ENCODE peak calls at places on chromosomes 3 and 15, in ten cellular contexts. One of them, this sample, is unnamed.

GRCh38 chr3:135558906-135559305 is 406.6 kb upstream of the PPP2R3A start:
- DNase-seq in NCI-H1930: no peak
- DNase-seq in A549: no peak
- DNase-seq in amniotic stem cell: no peak
- DNase-seq in activated naive CD4-positive, alpha-beta T cell: no peak
- DNase-seq in MG63: no peak
- DNase-seq in amygdala: no peak
- DNase-seq in stimulated activated CD8-positive, alpha-beta memory T cell treated with anti-CD3 and anti-CD28 coated beads, Interleukin-15, amount 100 ng/mL, for 4 hours: no peak
- DNase-seq in NCI-H1092 treated with DMSO at 0.1 percent for 48 hours: no peak
- DNase-seq in ovary: no peak
- DNase-seq in this sample: no peak

GRCh38 chr3:123448503-123449091 is at the start of gene ADCY5:
- DNase-seq in A549: peak
- DNase-seq in amniotic stem cell: no peak
- DNase-seq in MG63: peak
- DNase-seq in stimulated activated CD8-positive, alpha-beta memory T cell treated with anti-CD3 and anti-CD28 coated beads, Interleukin-15, amount 100 ng/mL, for 4 hours: no peak
- DNase-seq in NCI-H1092 treated with DMSO at 0.1 percent for 48 hours: no peak
- DNase-seq in NCI-H1930: peak
- DNase-seq in ovary: peak
- DNase-seq in amygdala: no peak
- DNase-seq in activated naive CD4-positive, alpha-beta T cell: no peak
- DNase-seq in this sample: no peak

GRCh38 chr3:8532251-8532831 is 30.7 kb downstream of the LMCD1 start:
- DNase-seq in A549: peak
- DNase-seq in activated naive CD4-positive, alpha-beta T cell: no peak
- DNase-seq in amygdala: no peak
- DNase-seq in MG63: peak
- DNase-seq in NCI-H1092 treated with DMSO at 0.1 percent for 48 hours: no peak
- DNase-seq in NCI-H1930: no peak
- DNase-seq in stimulated activated CD8-positive, alpha-beta memory T cell treated with anti-CD3 and anti-CD28 coated beads, Interleukin-15, amount 100 ng/mL, for 4 hours: no peak
- DNase-seq in amniotic stem cell: no peak
- DNase-seq in ovary: no peak
- DNase-seq in this sample: no peak

GRCh38 chr15:68230157-68231100 is 901 bp upstream of the CLN6 start:
- DNase-seq in amniotic stem cell: no peak
- DNase-seq in stimulated activated CD8-positive, alpha-beta memory T cell treated with anti-CD3 and anti-CD28 coated beads, Interleukin-15, amount 100 ng/mL, for 4 hours: no peak
- DNase-seq in MG63: no peak
- DNase-seq in activated naive CD4-positive, alpha-beta T cell: no peak
- DNase-seq in ovary: no peak
- DNase-seq in NCI-H1092 treated with DMSO at 0.1 percent for 48 hours: peak
- DNase-seq in NCI-H1930: no peak
- DNase-seq in amygdala: no peak
- DNase-seq in A549: no peak
- DNase-seq in this sample: no peak

GRCh38 chr15:34065261-34065660 is 26.3 kb upstream of the AVEN start:
- DNase-seq in NCI-H1930: no peak
- DNase-seq in A549: no peak
- DNase-seq in amniotic stem cell: no peak
- DNase-seq in activated naive CD4-positive, alpha-beta T cell: no peak
- DNase-seq in amygdala: no peak
- DNase-seq in stimulated activated CD8-positive, alpha-beta memory T cell treated with anti-CD3 and anti-CD28 coated beads, Interleukin-15, amount 100 ng/mL, for 4 hours: no peak
- DNase-seq in MG63: no peak
- DNase-seq in ovary: no peak
- DNase-seq in NCI-H1092 treated with DMSO at 0.1 percent for 48 hours: no peak
- DNase-seq in this sample: no peak

GRCh38 chr3:59185586-59186381 is 136.0 kb upstream of the CFAP20DC start:
- DNase-seq in NCI-H1092 treated with DMSO at 0.1 percent for 48 hours: no peak
- DNase-seq in NCI-H1930: no peak
- DNase-seq in activated naive CD4-positive, alpha-beta T cell: no peak
- DNase-seq in stimulated activated CD8-positive, alpha-beta memory T cell treated with anti-CD3 and anti-CD28 coated beads, Interleukin-15, amount 100 ng/mL, for 4 hours: no peak
- DNase-seq in MG63: no peak
- DNase-seq in A549: no peak
- DNase-seq in amniotic stem cell: no peak
- DNase-seq in ovary: no peak
- DNase-seq in amygdala: no peak
- DNase-seq in this sample: no peak

GRCh38 chr3:32323605-32324004 is 68.0 kb upstream of the CMTM7 start:
- DNase-seq in NCI-H1930: no peak
- DNase-seq in MG63: no peak
- DNase-seq in NCI-H1092 treated with DMSO at 0.1 percent for 48 hours: no peak
- DNase-seq in ovary: no peak
- DNase-seq in amniotic stem cell: no peak
- DNase-seq in amygdala: no peak
- DNase-seq in A549: no peak
- DNase-seq in activated naive CD4-positive, alpha-beta T cell: no peak
- DNase-seq in stimulated activated CD8-positive, alpha-beta memory T cell treated with anti-CD3 and anti-CD28 coated beads, Interleukin-15, amount 100 ng/mL, for 4 hours: no peak
- DNase-seq in this sample: no peak

GRCh38 chr15:92365816-92366215 is 27.9 kb upstream of the ST8SIA2 start:
- DNase-seq in NCI-H1092 treated with DMSO at 0.1 percent for 48 hours: no peak
- DNase-seq in ovary: no peak
- DNase-seq in NCI-H1930: no peak
- DNase-seq in stimulated activated CD8-positive, alpha-beta memory T cell treated with anti-CD3 and anti-CD28 coated beads, Interleukin-15, amount 100 ng/mL, for 4 hours: no peak
- DNase-seq in activated naive CD4-positive, alpha-beta T cell: no peak
- DNase-seq in amniotic stem cell: no peak
- DNase-seq in amygdala: no peak
- DNase-seq in MG63: peak
- DNase-seq in A549: no peak
- DNase-seq in this sample: no peak

GRCh38 chr3:73175698-73176097 is 114.2 kb downstream of the EBLN2 start:
- DNase-seq in activated naive CD4-positive, alpha-beta T cell: no peak
- DNase-seq in NCI-H1092 treated with DMSO at 0.1 percent for 48 hours: no peak
- DNase-seq in stimulated activated CD8-positive, alpha-beta memory T cell treated with anti-CD3 and anti-CD28 coated beads, Interleukin-15, amount 100 ng/mL, for 4 hours: no peak
- DNase-seq in amniotic stem cell: no peak
- DNase-seq in NCI-H1930: no peak
- DNase-seq in ovary: no peak
- DNase-seq in amygdala: no peak
- DNase-seq in A549: no peak
- DNase-seq in MG63: no peak
- DNase-seq in this sample: no peak

GRCh38 chr3:31092748-31093607 is 198.5 kb upstream of the GADL1 start:
- DNase-seq in activated naive CD4-positive, alpha-beta T cell: no peak
- DNase-seq in amygdala: no peak
- DNase-seq in NCI-H1930: no peak
- DNase-seq in MG63: no peak
- DNase-seq in stimulated activated CD8-positive, alpha-beta memory T cell treated with anti-CD3 and anti-CD28 coated beads, Interleukin-15, amount 100 ng/mL, for 4 hours: no peak
- DNase-seq in amniotic stem cell: no peak
- DNase-seq in ovary: no peak
- DNase-seq in NCI-H1092 treated with DMSO at 0.1 percent for 48 hours: no peak
- DNase-seq in A549: no peak
- DNase-seq in this sample: no peak

GRCh38 chr15:38562278-38562677 is 2.3 kb downstream of the RASGRP1 start:
- DNase-seq in ovary: no peak
- DNase-seq in amygdala: no peak
- DNase-seq in A549: no peak
- DNase-seq in MG63: no peak
- DNase-seq in NCI-H1930: no peak
- DNase-seq in NCI-H1092 treated with DMSO at 0.1 percent for 48 hours: no peak
- DNase-seq in activated naive CD4-positive, alpha-beta T cell: no peak
- DNase-seq in amniotic stem cell: no peak
- DNase-seq in stimulated activated CD8-positive, alpha-beta memory T cell treated with anti-CD3 and anti-CD28 coated beads, Interleukin-15, amount 100 ng/mL, for 4 hours: no peak
- DNase-seq in this sample: no peak

GRCh38 chr15:34055868-34056595 is 17.0 kb upstream of the AVEN start:
- DNase-seq in activated naive CD4-positive, alpha-beta T cell: no peak
- DNase-seq in amygdala: no peak
- DNase-seq in amniotic stem cell: no peak
- DNase-seq in NCI-H1092 treated with DMSO at 0.1 percent for 48 hours: no peak
- DNase-seq in A549: no peak
- DNase-seq in MG63: no peak
- DNase-seq in stimulated activated CD8-positive, alpha-beta memory T cell treated with anti-CD3 and anti-CD28 coated beads, Interleukin-15, amount 100 ng/mL, for 4 hours: no peak
- DNase-seq in ovary: no peak
- DNase-seq in NCI-H1930: no peak
- DNase-seq in this sample: no peak

GRCh38 chr15:57861039-57861638 is 154.6 kb downstream of the POLR2M start:
- DNase-seq in NCI-H1930: no peak
- DNase-seq in activated naive CD4-positive, alpha-beta T cell: no peak
- DNase-seq in A549: peak
- DNase-seq in stimulated activated CD8-positive, alpha-beta memory T cell treated with anti-CD3 and anti-CD28 coated beads, Interleukin-15, amount 100 ng/mL, for 4 hours: no peak
- DNase-seq in MG63: no peak
- DNase-seq in amniotic stem cell: peak
- DNase-seq in amygdala: no peak
- DNase-seq in ovary: no peak
- DNase-seq in NCI-H1092 treated with DMSO at 0.1 percent for 48 hours: peak
- DNase-seq in this sample: no peak

GRCh38 chr3:190092250-190092649 is 28.4 kb downstream of the P3H2 start:
- DNase-seq in stimulated activated CD8-positive, alpha-beta memory T cell treated with anti-CD3 and anti-CD28 coated beads, Interleukin-15, amount 100 ng/mL, for 4 hours: no peak
- DNase-seq in NCI-H1092 treated with DMSO at 0.1 percent for 48 hours: no peak
- DNase-seq in A549: no peak
- DNase-seq in activated naive CD4-positive, alpha-beta T cell: no peak
- DNase-seq in NCI-H1930: no peak
- DNase-seq in MG63: no peak
- DNase-seq in amygdala: no peak
- DNase-seq in ovary: no peak
- DNase-seq in amniotic stem cell: peak
- DNase-seq in this sample: no peak

GRCh38 chr15:90839187-90840071 is 29.0 kb upstream of the FURIN start:
- DNase-seq in A549: no peak
- DNase-seq in amniotic stem cell: no peak
- DNase-seq in stimulated activated CD8-positive, alpha-beta memory T cell treated with anti-CD3 and anti-CD28 coated beads, Interleukin-15, amount 100 ng/mL, for 4 hours: no peak
- DNase-seq in NCI-H1092 treated with DMSO at 0.1 percent for 48 hours: peak
- DNase-seq in NCI-H1930: no peak
- DNase-seq in amygdala: no peak
- DNase-seq in activated naive CD4-positive, alpha-beta T cell: no peak
- DNase-seq in ovary: no peak
- DNase-seq in MG63: peak
- DNase-seq in this sample: peak

GRCh38 chr3:48215466-48215865 is 7.8 kb upstream of the CAMP start:
- DNase-seq in MG63: no peak
- DNase-seq in A549: no peak
- DNase-seq in activated naive CD4-positive, alpha-beta T cell: no peak
- DNase-seq in amniotic stem cell: no peak
- DNase-seq in amygdala: peak
- DNase-seq in NCI-H1930: no peak
- DNase-seq in NCI-H1092 treated with DMSO at 0.1 percent for 48 hours: no peak
- DNase-seq in stimulated activated CD8-positive, alpha-beta memory T cell treated with anti-CD3 and anti-CD28 coated beads, Interleukin-15, amount 100 ng/mL, for 4 hours: no peak
- DNase-seq in ovary: no peak
- DNase-seq in this sample: no peak

GRCh38 chr3:155667988-155668387 is 76.9 kb downstream of the PLCH1 start:
- DNase-seq in NCI-H1930: no peak
- DNase-seq in amniotic stem cell: no peak
- DNase-seq in amygdala: no peak
- DNase-seq in ovary: no peak
- DNase-seq in MG63: no peak
- DNase-seq in stimulated activated CD8-positive, alpha-beta memory T cell treated with anti-CD3 and anti-CD28 coated beads, Interleukin-15, amount 100 ng/mL, for 4 hours: no peak
- DNase-seq in A549: no peak
- DNase-seq in activated naive CD4-positive, alpha-beta T cell: no peak
- DNase-seq in NCI-H1092 treated with DMSO at 0.1 percent for 48 hours: no peak
- DNase-seq in this sample: no peak

GRCh38 chr3:131973731-131974130 is 61.1 kb downstream of the CPNE4 start:
- DNase-seq in ovary: no peak
- DNase-seq in stimulated activated CD8-positive, alpha-beta memory T cell treated with anti-CD3 and anti-CD28 coated beads, Interleukin-15, amount 100 ng/mL, for 4 hours: no peak
- DNase-seq in activated naive CD4-positive, alpha-beta T cell: no peak
- DNase-seq in NCI-H1930: no peak
- DNase-seq in NCI-H1092 treated with DMSO at 0.1 percent for 48 hours: no peak
- DNase-seq in amygdala: no peak
- DNase-seq in amniotic stem cell: no peak
- DNase-seq in A549: no peak
- DNase-seq in MG63: no peak
- DNase-seq in this sample: no peak

GRCh38 chr15:42094512-42094963 is at the start of gene PLA2G4D:
- DNase-seq in A549: no peak
- DNase-seq in stimulated activated CD8-positive, alpha-beta memory T cell treated with anti-CD3 and anti-CD28 coated beads, Interleukin-15, amount 100 ng/mL, for 4 hours: no peak
- DNase-seq in amniotic stem cell: no peak
- DNase-seq in MG63: no peak
- DNase-seq in NCI-H1930: no peak
- DNase-seq in NCI-H1092 treated with DMSO at 0.1 percent for 48 hours: peak
- DNase-seq in activated naive CD4-positive, alpha-beta T cell: no peak
- DNase-seq in ovary: no peak
- DNase-seq in amygdala: no peak
- DNase-seq in this sample: peak

GRCh38 chr3:49715611-49716121 is 3.8 kb downstream of the AMIGO3 start:
- DNase-seq in ovary: no peak
- DNase-seq in NCI-H1092 treated with DMSO at 0.1 percent for 48 hours: no peak
- DNase-seq in amygdala: no peak
- DNase-seq in stimulated activated CD8-positive, alpha-beta memory T cell treated with anti-CD3 and anti-CD28 coated beads, Interleukin-15, amount 100 ng/mL, for 4 hours: no peak
- DNase-seq in NCI-H1930: no peak
- DNase-seq in activated naive CD4-positive, alpha-beta T cell: no peak
- DNase-seq in A549: no peak
- DNase-seq in MG63: no peak
- DNase-seq in amniotic stem cell: no peak
- DNase-seq in this sample: no peak

GRCh38 chr15:27587810-27588209 is 511.3 kb downstream of the OCA2 start:
- DNase-seq in activated naive CD4-positive, alpha-beta T cell: no peak
- DNase-seq in stimulated activated CD8-positive, alpha-beta memory T cell treated with anti-CD3 and anti-CD28 coated beads, Interleukin-15, amount 100 ng/mL, for 4 hours: no peak
- DNase-seq in NCI-H1092 treated with DMSO at 0.1 percent for 48 hours: no peak
- DNase-seq in amygdala: no peak
- DNase-seq in ovary: no peak
- DNase-seq in MG63: peak
- DNase-seq in amniotic stem cell: no peak
- DNase-seq in A549: no peak
- DNase-seq in NCI-H1930: no peak
- DNase-seq in this sample: no peak

GRCh38 chr15:98746756-98747155 is 98.4 kb downstream of the IGF1R start:
- DNase-seq in amygdala: no peak
- DNase-seq in ovary: no peak
- DNase-seq in MG63: no peak
- DNase-seq in NCI-H1092 treated with DMSO at 0.1 percent for 48 hours: no peak
- DNase-seq in A549: no peak
- DNase-seq in NCI-H1930: no peak
- DNase-seq in activated naive CD4-positive, alpha-beta T cell: no peak
- DNase-seq in stimulated activated CD8-positive, alpha-beta memory T cell treated with anti-CD3 and anti-CD28 coated beads, Interleukin-15, amount 100 ng/mL, for 4 hours: no peak
- DNase-seq in amniotic stem cell: no peak
- DNase-seq in this sample: no peak

GRCh38 chr15:90004671-90005070 is 3.5 kb downstream of the ZNF710 start:
- DNase-seq in stimulated activated CD8-positive, alpha-beta memory T cell treated with anti-CD3 and anti-CD28 coated beads, Interleukin-15, amount 100 ng/mL, for 4 hours: no peak
- DNase-seq in NCI-H1092 treated with DMSO at 0.1 percent for 48 hours: no peak
- DNase-seq in MG63: peak
- DNase-seq in activated naive CD4-positive, alpha-beta T cell: no peak
- DNase-seq in NCI-H1930: no peak
- DNase-seq in amniotic stem cell: peak
- DNase-seq in amygdala: no peak
- DNase-seq in A549: peak
- DNase-seq in ovary: no peak
- DNase-seq in this sample: no peak

GRCh38 chr3:56783644-56784451 is 17.9 kb downstream of the ARHGEF3 start:
- DNase-seq in ovary: no peak
- DNase-seq in amniotic stem cell: no peak
- DNase-seq in A549: peak
- DNase-seq in MG63: peak
- DNase-seq in amygdala: no peak
- DNase-seq in NCI-H1092 treated with DMSO at 0.1 percent for 48 hours: peak
- DNase-seq in NCI-H1930: peak
- DNase-seq in stimulated activated CD8-positive, alpha-beta memory T cell treated with anti-CD3 and anti-CD28 coated beads, Interleukin-15, amount 100 ng/mL, for 4 hours: peak
- DNase-seq in activated naive CD4-positive, alpha-beta T cell: peak
- DNase-seq in this sample: no peak

GRCh38 chr3:69088033-69088432 is 3.3 kb downstream of the ARL6IP5 start:
- DNase-seq in MG63: no peak
- DNase-seq in amygdala: no peak
- DNase-seq in NCI-H1092 treated with DMSO at 0.1 percent for 48 hours: no peak
- DNase-seq in ovary: no peak
- DNase-seq in NCI-H1930: no peak
- DNase-seq in stimulated activated CD8-positive, alpha-beta memory T cell treated with anti-CD3 and anti-CD28 coated beads, Interleukin-15, amount 100 ng/mL, for 4 hours: no peak
- DNase-seq in activated naive CD4-positive, alpha-beta T cell: no peak
- DNase-seq in A549: peak
- DNase-seq in amniotic stem cell: no peak
- DNase-seq in this sample: no peak

GRCh38 chr3:17133637-17134545 is 249.1 kb downstream of the PLCL2 start:
- DNase-seq in NCI-H1930: no peak
- DNase-seq in amygdala: no peak
- DNase-seq in A549: no peak
- DNase-seq in ovary: no peak
- DNase-seq in stimulated activated CD8-positive, alpha-beta memory T cell treated with anti-CD3 and anti-CD28 coated beads, Interleukin-15, amount 100 ng/mL, for 4 hours: no peak
- DNase-seq in activated naive CD4-positive, alpha-beta T cell: no peak
- DNase-seq in amniotic stem cell: no peak
- DNase-seq in NCI-H1092 treated with DMSO at 0.1 percent for 48 hours: no peak
- DNase-seq in MG63: peak
- DNase-seq in this sample: no peak

GRCh38 chr15:45276851-45277250 is 24.8 kb downstream of the SLC28A2 start:
- DNase-seq in amygdala: no peak
- DNase-seq in stimulated activated CD8-positive, alpha-beta memory T cell treated with anti-CD3 and anti-CD28 coated beads, Interleukin-15, amount 100 ng/mL, for 4 hours: no peak
- DNase-seq in activated naive CD4-positive, alpha-beta T cell: no peak
- DNase-seq in A549: peak
- DNase-seq in MG63: no peak
- DNase-seq in amniotic stem cell: peak
- DNase-seq in ovary: no peak
- DNase-seq in NCI-H1092 treated with DMSO at 0.1 percent for 48 hours: peak
- DNase-seq in NCI-H1930: peak
- DNase-seq in this sample: no peak

GRCh38 chr3:11736136-11736833 is 92.6 kb upstream of the VGLL4 start:
- DNase-seq in stimulated activated CD8-positive, alpha-beta memory T cell treated with anti-CD3 and anti-CD28 coated beads, Interleukin-15, amount 100 ng/mL, for 4 hours: no peak
- DNase-seq in amygdala: no peak
- DNase-seq in NCI-H1930: no peak
- DNase-seq in ovary: no peak
- DNase-seq in MG63: no peak
- DNase-seq in NCI-H1092 treated with DMSO at 0.1 percent for 48 hours: no peak
- DNase-seq in activated naive CD4-positive, alpha-beta T cell: no peak
- DNase-seq in A549: no peak
- DNase-seq in amniotic stem cell: no peak
- DNase-seq in this sample: no peak

This sample was measured in NCI-H1436 treated with DMSO at 0.1 percent for 48 hours.